ENCODE peak calls at places on chromosomes 2 and 18, in seven cellular contexts. N is NCI-H1092; U is Kasumi-1; D is EL; E is activated T-helper 1 cell treated with anti-CD3 and anti-CD28 coated beads, Interleukin-2, amount 50 U/mL, for 16 hours; X is fibroblast of lung; P is cardiac fibroblast. V is an unnamed sample.

GRCh38 chr2:168671932-168672331 is 130.5 kb upstream of the NOSTRIN start:
- DNase-seq in N (no peak), U (no peak), D (peak), E (no peak), X (peak), P (peak), V (no peak)

GRCh38 chr18:985301-985700 is 80.6 kb downstream of the ADCYAP1 start:
- DNase-seq in N (peak), U (no peak), D (no peak), E (no peak), X (no peak), P (no peak), V (peak)

GRCh38 chr2:5319493-5319892 is 372.7 kb upstream of the SOX11 start:
- DNase-seq in N (no peak), U (no peak), D (no peak), E (no peak), X (no peak), P (no peak), V (no peak)

GRCh38 chr2:198144621-198145020 is 340.2 kb downstream of the PLCL1 start:
- DNase-seq in N (no peak), U (no peak), D (no peak), E (no peak), X (no peak), P (no peak), V (no peak)

GRCh38 chr18:63147973-63148372 is 171.6 kb downstream of the BCL2 start:
- DNase-seq in N (no peak), U (no peak), D (no peak), E (no peak), X (no peak), P (no peak), V (no peak)

GRCh38 chr18:7038330-7038846 is 79.2 kb downstream of the LAMA1 start:
- DNase-seq in N (peak), U (no peak), D (peak), E (no peak), X (peak), P (peak), V (peak)

GRCh38 chr2:241803387-241804325 is 5.3 kb upstream of the NEU4 start:
- DNase-seq in N (peak), U (peak), D (peak), E (no peak), X (peak), P (peak), V (no peak)

GRCh38 chr2:73290049-73290839 is 3.1 kb downstream of the EGR4 start:
- DNase-seq in N (peak), U (peak), D (peak), E (no peak), X (peak), P (peak), V (peak)

GRCh38 chr2:37802106-37802791 is 122.8 kb upstream of the RMDN2 start:
- DNase-seq in N (no peak), U (no peak), D (peak), E (no peak), X (peak), P (peak), V (no peak)

GRCh38 chr2:235709124-235709813 is 215.4 kb downstream of the AGAP1 start:
- DNase-seq in N (no peak), U (no peak), D (peak), E (no peak), X (peak), P (peak), V (no peak)

GRCh38 chr2:10773841-10774341 is 38.7 kb downstream of the PDIA6 start:
- DNase-seq in N (no peak), U (no peak), D (no peak), E (no peak), X (no peak), P (no peak), V (no peak)

GRCh38 chr2:123532999-123533398 is 492.1 kb upstream of the CNTNAP5 start:
- DNase-seq in N (no peak), U (no peak), D (no peak), E (no peak), X (no peak), P (no peak), V (no peak)

V was measured in DMS79.